ENCODE peak calls at places on chromosomes 11 and 22, in four cellular contexts. One of them, this sample, is unnamed.

GRCh38 chr22:17366830-17367229 is 2.4 kb upstream of the CECR2 start:
- DNase-seq in K562: peak
- DNase-seq in WTC11: peak
- DNase-seq in HepG2: no peak
- DNase-seq in this sample: peak

GRCh38 chr11:117443269-117444186 is 115.9 kb downstream of the CEP164 start:
- DNase-seq in K562: peak
- DNase-seq in WTC11: peak
- DNase-seq in HepG2: peak
- DNase-seq in this sample: peak

GRCh38 chr22:30507670-30508069 is 2.2 kb upstream of the SEC14L4 start:
- DNase-seq in K562: no peak
- DNase-seq in WTC11: no peak
- DNase-seq in HepG2: no peak
- DNase-seq in this sample: no peak

GRCh38 chr11:57094206-57094940 is 87.4 kb upstream of the LRRC55 start:
- DNase-seq in HepG2: no peak
- DNase-seq in K562: no peak
- DNase-seq in WTC11: no peak
- DNase-seq in this sample: no peak

GRCh38 chr11:5550440-5551095 is 2.2 kb upstream of the OR52H1 start:
- DNase-seq in K562: peak
- DNase-seq in HepG2: no peak
- DNase-seq in WTC11: no peak
- DNase-seq in this sample: no peak

GRCh38 chr11:119055901-119056300 is 1.1 kb downstream of the HYOU1 start:
- DNase-seq in WTC11: no peak
- DNase-seq in K562: no peak
- DNase-seq in HepG2: peak
- DNase-seq in this sample: peak

GRCh38 chr11:32658639-32659406 is 75.2 kb downstream of the EIF3M start:
- DNase-seq in K562: no peak
- DNase-seq in WTC11: no peak
- DNase-seq in HepG2: no peak
- DNase-seq in this sample: no peak

GRCh38 chr22:30183861-30184278 is 62.7 kb downstream of the LIF start:
- DNase-seq in HepG2: no peak
- DNase-seq in K562: peak
- DNase-seq in WTC11: no peak
- DNase-seq in this sample: no peak

GRCh38 chr11:72693271-72693968 is 19.2 kb upstream of the PDE2A start:
- DNase-seq in HepG2: no peak
- DNase-seq in WTC11: no peak
- DNase-seq in K562: no peak
- DNase-seq in this sample: no peak

GRCh38 chr11:65381721-65382035 is 768 bp downstream of the SLC25A45 start:
- DNase-seq in WTC11: no peak
- DNase-seq in HepG2: peak
- DNase-seq in K562: peak
- DNase-seq in this sample: peak

GRCh38 chr11:134519390-134519750 is 107.3 kb upstream of the B3GAT1 start:
- DNase-seq in K562: no peak
- DNase-seq in HepG2: no peak
- DNase-seq in WTC11: no peak
- DNase-seq in this sample: no peak

GRCh38 chr11:134521452-134522289 is 109.6 kb upstream of the B3GAT1 start:
- DNase-seq in HepG2: no peak
- DNase-seq in WTC11: no peak
- DNase-seq in K562: no peak
- DNase-seq in this sample: no peak

GRCh38 chr11:134519788-134520187 is 107.7 kb upstream of the B3GAT1 start:
- DNase-seq in HepG2: no peak
- DNase-seq in WTC11: peak
- DNase-seq in K562: no peak
- DNase-seq in this sample: no peak

GRCh38 chr11:134522782-134523570 is 110.9 kb upstream of the B3GAT1 start:
- DNase-seq in K562: no peak
- DNase-seq in WTC11: peak
- DNase-seq in HepG2: no peak
- DNase-seq in this sample: no peak

GRCh38 chr11:134521001-134521400 is 109.0 kb upstream of the B3GAT1 start:
- DNase-seq in K562: no peak
- DNase-seq in WTC11: no peak
- DNase-seq in HepG2: no peak
- DNase-seq in this sample: no peak
- TF ChIP-seq HMGXB4 in K562: no peak
- TF ChIP-seq HMGXB4 in WTC11: no peak
- TF ChIP-seq HMGXB4 in HepG2: no peak
- TF ChIP-seq HMGXB4 in this sample: no peak

GRCh38 chr11:61834278-61835004 is 6.3 kb downstream of the FADS2 start:
- DNase-seq in K562: peak
- DNase-seq in HepG2: no peak
- DNase-seq in WTC11: peak
- DNase-seq in this sample: no peak
- TF ChIP-seq HMGXB4 in K562: no peak
- TF ChIP-seq HMGXB4 in HepG2: no peak
- TF ChIP-seq HMGXB4 in WTC11: no peak
- TF ChIP-seq HMGXB4 in this sample: no peak

GRCh38 chr11:112523917-112524316 is 263.3 kb upstream of the PLET1 start:
- DNase-seq in HepG2: no peak
- DNase-seq in WTC11: no peak
- DNase-seq in K562: no peak
- DNase-seq in this sample: no peak

GRCh38 chr11:112524808-112525207 is 264.1 kb upstream of the PLET1 start:
- DNase-seq in HepG2: no peak
- DNase-seq in WTC11: no peak
- DNase-seq in K562: no peak
- DNase-seq in this sample: no peak

GRCh38 chr11:112526699-112527410 is 266.2 kb upstream of the PLET1 start:
- DNase-seq in WTC11: no peak
- DNase-seq in HepG2: no peak
- DNase-seq in K562: no peak
- DNase-seq in this sample: no peak

GRCh38 chr11:112525270-112525669 is 264.6 kb upstream of the PLET1 start:
- DNase-seq in WTC11: no peak
- DNase-seq in K562: no peak
- DNase-seq in HepG2: no peak
- DNase-seq in this sample: no peak

GRCh38 chr11:112525844-112526590 is 265.4 kb upstream of the PLET1 start:
- DNase-seq in WTC11: no peak
- DNase-seq in K562: no peak
- DNase-seq in HepG2: no peak
- DNase-seq in this sample: no peak
- TF ChIP-seq HMGXB4 in WTC11: no peak
- TF ChIP-seq HMGXB4 in K562: no peak
- TF ChIP-seq HMGXB4 in HepG2: no peak
- TF ChIP-seq HMGXB4 in this sample: no peak

GRCh38 chr22:46564084-46564714 is 26.8 kb upstream of the CELSR1 start:
- DNase-seq in WTC11: no peak
- DNase-seq in K562: no peak
- DNase-seq in HepG2: no peak
- DNase-seq in this sample: no peak
- TF ChIP-seq HMGXB4 in WTC11: no peak
- TF ChIP-seq HMGXB4 in K562: no peak
- TF ChIP-seq HMGXB4 in HepG2: no peak
- TF ChIP-seq HMGXB4 in this sample: no peak

GRCh38 chr11:659532-660085 is 22.5 kb downstream of the DRD4 start:
- DNase-seq in HepG2: no peak
- DNase-seq in WTC11: no peak
- DNase-seq in K562: no peak
- DNase-seq in this sample: no peak
- TF ChIP-seq HMGXB4 in HepG2: no peak
- TF ChIP-seq HMGXB4 in WTC11: no peak
- TF ChIP-seq HMGXB4 in K562: no peak
- TF ChIP-seq HMGXB4 in this sample: no peak

GRCh38 chr11:44780940-44781631 is 54.3 kb downstream of the TSPAN18 start:
- DNase-seq in K562: peak
- DNase-seq in HepG2: no peak
- DNase-seq in WTC11: no peak
- DNase-seq in this sample: no peak

GRCh38 chr11:44776840-44777536 is 50.2 kb downstream of the TSPAN18 start:
- DNase-seq in WTC11: no peak
- DNase-seq in K562: no peak
- DNase-seq in HepG2: no peak
- DNase-seq in this sample: no peak

GRCh38 chr11:44777537-44778199 is 50.9 kb downstream of the TSPAN18 start:
- DNase-seq in K562: no peak
- DNase-seq in HepG2: no peak
- DNase-seq in WTC11: no peak
- DNase-seq in this sample: no peak

GRCh38 chr11:44779736-44780520 is 53.2 kb downstream of the TSPAN18 start:
- DNase-seq in HepG2: no peak
- DNase-seq in K562: no peak
- DNase-seq in WTC11: no peak
- DNase-seq in this sample: no peak

DNA sequence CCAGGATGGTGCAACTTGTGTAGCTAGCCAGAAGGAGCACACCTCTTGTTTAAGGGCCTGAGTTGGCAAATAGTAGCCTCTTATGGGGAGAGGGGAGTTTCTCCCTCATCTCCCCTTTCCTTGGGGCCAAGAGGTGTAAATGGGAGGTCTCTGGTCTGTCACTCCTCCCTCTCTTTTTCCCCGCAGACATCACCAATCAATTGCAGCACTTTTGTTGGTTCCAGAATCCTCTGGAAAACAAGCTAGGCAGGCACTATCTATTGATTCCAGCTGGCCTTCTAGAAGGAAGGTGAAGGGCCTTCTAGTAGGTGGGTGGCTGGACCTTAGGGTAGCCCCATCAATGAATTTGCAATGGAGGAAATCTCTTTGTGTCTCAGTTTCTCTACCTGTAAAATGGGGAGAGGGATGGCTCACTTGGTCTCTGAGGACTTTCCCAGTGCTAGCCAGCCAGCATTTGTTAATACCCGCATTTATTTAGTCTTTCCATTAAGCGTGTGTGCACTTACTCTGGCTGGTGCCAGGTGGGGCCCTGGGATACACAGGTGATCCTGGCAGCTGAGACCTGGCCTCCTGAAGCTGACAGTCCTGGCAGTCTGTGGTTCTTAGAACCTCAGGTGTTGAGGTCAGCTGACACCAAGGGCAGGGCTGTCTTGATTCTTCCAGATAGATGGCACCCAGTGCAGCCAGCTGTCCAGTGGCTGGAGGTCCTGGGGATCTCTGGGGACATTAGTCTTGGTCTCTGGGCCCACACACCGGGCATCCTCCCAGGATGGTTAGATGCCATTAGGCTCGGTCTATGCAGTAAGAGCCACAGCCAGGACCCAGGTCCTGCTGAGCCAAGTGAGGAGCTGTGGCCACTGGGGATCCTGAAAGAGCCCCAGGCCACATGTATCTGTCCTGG is 51.7 kb downstream of the TSPAN18 start:
- DNase-seq in WTC11: no peak
- DNase-seq in HepG2: no peak
- DNase-seq in K562: peak
- DNase-seq in this sample: no peak
- TF ChIP-seq HMGXB4 in WTC11: no peak
- TF ChIP-seq HMGXB4 in HepG2: no peak
- TF ChIP-seq HMGXB4 in K562: no peak
- TF ChIP-seq HMGXB4 in this sample: no peak

DNA sequence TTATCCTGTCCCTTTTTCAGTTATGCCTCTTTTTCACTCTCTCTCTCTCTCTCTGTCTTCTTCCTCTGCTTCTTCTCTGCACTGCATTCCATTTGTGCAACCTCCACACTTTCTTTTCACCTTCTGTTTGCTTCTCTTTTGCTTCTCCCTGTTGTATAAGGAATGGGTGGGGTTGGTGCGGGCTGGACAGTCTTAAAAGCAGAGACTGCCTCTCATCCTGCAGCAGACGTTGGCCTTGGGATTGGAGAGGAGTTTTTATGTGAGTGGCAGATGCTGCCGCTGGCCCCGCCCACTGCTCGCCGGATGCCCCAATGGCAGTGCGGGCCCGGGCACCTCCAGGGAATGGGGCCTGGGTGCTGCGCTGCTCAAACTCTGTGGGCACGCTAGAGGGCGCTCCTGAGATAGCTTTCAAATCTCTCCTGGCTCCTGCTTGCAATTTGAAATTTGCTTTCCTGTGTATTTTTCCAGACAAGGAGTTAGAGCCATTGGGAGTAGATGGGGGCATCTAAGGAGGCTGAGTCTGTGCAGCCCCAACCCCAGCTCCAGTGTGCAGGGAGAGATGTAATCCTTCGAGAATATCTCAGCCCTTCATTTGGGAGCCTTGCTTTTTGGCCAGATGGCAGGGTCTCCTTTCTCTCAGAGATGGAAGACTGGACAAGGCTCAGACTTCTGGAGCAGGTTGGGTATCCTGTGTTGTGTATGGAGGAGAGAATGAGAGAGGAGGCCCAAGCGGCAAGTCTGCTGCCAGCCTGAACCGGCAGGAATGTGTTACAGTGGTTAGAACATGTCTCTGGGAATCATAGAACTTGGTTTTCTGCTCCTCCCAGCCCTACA is 81.2 kb downstream of the GRAMD1B start:
- DNase-seq in HepG2: peak
- DNase-seq in K562: peak
- DNase-seq in WTC11: peak
- DNase-seq in this sample: peak
- TF ChIP-seq HMGXB4 in HepG2: no peak
- TF ChIP-seq HMGXB4 in K562: no peak
- TF ChIP-seq HMGXB4 in WTC11: no peak
- TF ChIP-seq HMGXB4 in this sample: no peak

GRCh38 chr11:9528573-9529332 is 44.7 kb upstream of the WEE1 start:
- DNase-seq in HepG2: no peak
- DNase-seq in WTC11: no peak
- DNase-seq in K562: no peak
- DNase-seq in this sample: no peak

GRCh38 chr11:9525116-9525515 is 48.4 kb upstream of the WEE1 start:
- DNase-seq in WTC11: no peak
- DNase-seq in HepG2: no peak
- DNase-seq in K562: no peak
- DNase-seq in this sample: no peak

GRCh38 chr11:9529333-9529648 is 44.2 kb upstream of the WEE1 start:
- DNase-seq in HepG2: no peak
- DNase-seq in K562: peak
- DNase-seq in WTC11: no peak
- DNase-seq in this sample: no peak

GRCh38 chr11:9528141-9528511 is 45.3 kb upstream of the WEE1 start:
- DNase-seq in HepG2: no peak
- DNase-seq in K562: no peak
- DNase-seq in WTC11: no peak
- DNase-seq in this sample: no peak

GRCh38 chr11:9527481-9528140 is 45.9 kb upstream of the WEE1 start:
- DNase-seq in HepG2: no peak
- DNase-seq in WTC11: no peak
- DNase-seq in K562: no peak
- DNase-seq in this sample: no peak
- TF ChIP-seq HMGXB4 in HepG2: no peak
- TF ChIP-seq HMGXB4 in WTC11: no peak
- TF ChIP-seq HMGXB4 in K562: no peak
- TF ChIP-seq HMGXB4 in this sample: no peak